ENCODE peak calls at places on chromosomes 7 and 10, in four cellular contexts. D is heart right ventricle, J is kidney epithelial cell, A is fibroblast of mammary gland. I is an unnamed sample.

GRCh38 chr7:74292757-74293576 is 3.8 kb downstream of the CLIP2 start:
- DNase-seq in D (no peak), J (no peak), A (no peak), I (peak)

GRCh38 chr10:132263866-132264265 is 43.9 kb downstream of the STK32C start:
- DNase-seq in D (peak), J (no peak), A (no peak), I (no peak)

GRCh38 chr10:95214793-95215192 is 20.8 kb downstream of the ACSM6 start:
- DNase-seq in D (no peak), J (peak), A (peak), I (no peak)

GRCh38 chr7:158078161-158078910 is 509.3 kb downstream of the PTPRN2 start:
- DNase-seq in D (no peak), J (no peak), A (no peak), I (no peak)

GRCh38 chr7:50068026-50068425 is 25.0 kb downstream of the ZPBP start:
- DNase-seq in D (no peak), J (peak), A (no peak), I (peak)

GRCh38 chr7:118590107-118590506 is 365.6 kb downstream of the ANKRD7 start:
- DNase-seq in D (no peak), J (no peak), A (no peak), I (peak)

GRCh38 chr10:29622382-29622885 is 12.3 kb downstream of the SVIL start:
- DNase-seq in D (no peak), J (no peak), A (no peak), I (no peak)

GRCh38 chr7:960269-960871 is 5.9 kb upstream of the ADAP1 start:
- DNase-seq in D (no peak), J (no peak), A (no peak), I (no peak)

GRCh38 chr7:47581821-47582747 is at the start of gene TNS3:
- DNase-seq in D (peak), J (no peak), A (no peak), I (peak)

GRCh38 chr7:128917061-128917460 is 6.6 kb upstream of the KCP start:
- DNase-seq in D (no peak), J (no peak), A (no peak), I (no peak)

GRCh38 chr7:77460057-77460486 is 43.9 kb upstream of the GSAP start:
- DNase-seq in D (no peak), J (no peak), A (no peak), I (peak)
- TF ChIP-seq CTCF in D (no peak), J (no peak), A (peak), I (no peak)

DNA sequence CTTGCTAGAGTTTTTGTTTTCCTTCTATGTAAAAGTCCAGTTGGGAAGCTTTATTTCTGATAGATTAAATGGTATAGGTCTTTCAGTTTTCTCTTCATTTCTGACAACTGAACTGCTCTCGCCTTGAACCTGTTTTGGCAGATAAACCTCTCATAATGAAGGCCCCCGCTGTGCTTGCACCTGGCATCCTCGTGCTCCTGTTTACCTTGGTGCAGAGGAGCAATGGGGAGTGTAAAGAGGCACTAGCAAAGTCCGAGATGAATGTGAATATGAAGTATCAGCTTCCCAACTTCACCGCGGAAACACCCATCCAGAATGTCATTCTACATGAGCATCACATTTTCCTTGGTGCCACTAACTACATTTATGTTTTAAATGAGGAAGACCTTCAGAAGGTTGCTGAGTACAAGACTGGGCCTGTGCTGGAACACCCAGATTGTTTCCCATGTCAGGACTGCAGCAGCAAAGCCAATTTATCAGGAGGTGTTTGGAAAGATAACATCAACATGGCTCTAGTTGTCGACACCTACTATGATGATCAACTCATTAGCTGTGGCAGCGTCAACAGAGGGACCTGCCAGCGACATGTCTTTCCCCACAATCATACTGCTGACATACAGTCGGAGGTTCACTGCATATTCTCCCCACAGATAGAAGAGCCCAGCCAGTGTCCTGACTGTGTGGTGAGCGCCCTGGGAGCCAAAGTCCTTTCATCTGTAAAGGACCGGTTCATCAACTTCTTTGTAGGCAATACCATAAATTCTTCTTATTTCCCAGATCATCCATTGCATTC is 27.1 kb downstream of the MET start:
- DNase-seq in D (no peak), J (no peak), A (no peak), I (no peak)
- H3K4me3 ChIP-seq in D (no peak), J (no peak), A (no peak), I (no peak)

DNA sequence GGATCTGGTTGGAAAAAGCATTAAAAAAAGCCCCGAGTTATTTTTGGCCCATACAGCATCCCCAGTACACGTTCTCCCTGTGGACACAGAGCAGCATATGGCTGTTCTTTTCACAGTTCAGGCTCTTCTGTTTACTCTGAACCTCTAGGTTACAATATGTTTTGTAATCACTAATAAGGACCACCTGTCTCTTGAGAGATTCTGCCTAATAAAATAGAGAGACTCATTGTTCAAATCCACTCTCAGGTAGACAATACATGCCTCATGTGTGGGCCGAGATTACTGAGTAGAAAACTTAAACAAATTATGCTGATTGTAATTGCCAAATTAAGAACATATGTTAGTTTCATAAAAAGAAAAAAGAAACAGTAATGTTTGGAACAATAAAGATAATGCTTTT is 647.7 kb downstream of the GRM8 start:
- DNase-seq in D (no peak), J (no peak), A (no peak), I (no peak)
- TF ChIP-seq CTCF in D (no peak), J (no peak), A (no peak), I (no peak)

GRCh38 chr10:2658780-2659179 is 408.6 kb upstream of the PFKP start:
- DNase-seq in D (no peak), J (no peak), A (no peak), I (no peak)
- H3K4me3 ChIP-seq in D (no peak), J (no peak), A (no peak), I (no peak)

GRCh38 chr10:44464503-44464902 is 79.6 kb upstream of the CXCL12 start:
- DNase-seq in D (no peak), J (no peak), A (no peak), I (no peak)
- TF ChIP-seq CTCF in D (no peak), J (no peak), A (peak), I (no peak)

GRCh38 chr10:75634947-75635346 is 203.5 kb downstream of the LRMDA start:
- DNase-seq in D (no peak), J (no peak), A (no peak), I (no peak)
- H3K4me3 ChIP-seq in D (no peak), J (no peak), A (no peak), I (no peak)